ENCODE peak calls at places on chromosomes 12 and 14, in five cellular contexts. X is substantia nigra; J is mammary epithelial cell; H is effector memory CD4-positive, alpha-beta T cell; U is upper lobe of right lung. C is an unnamed sample.

GRCh38 chr12:10160659-10161386 is 11.1 kb downstream of the OLR1 start:
- DNase-seq in X (no peak), J (no peak), H (no peak), U (no peak), C (no peak)

GRCh38 chr14:95527392-95528002 is 7.4 kb upstream of the GLRX5 start:
- DNase-seq in X (no peak), J (no peak), H (no peak), U (no peak), C (no peak)

GRCh38 chr12:28253175-28253641 is 63.0 kb downstream of the CCDC91 start:
- DNase-seq in X (no peak), J (peak), H (peak), U (no peak), C (no peak)

GRCh38 chr14:71720978-71721624 is 211.1 kb upstream of the RGS6 start:
- DNase-seq in X (no peak), J (peak), H (no peak), U (no peak), C (no peak)

GRCh38 chr12:70686299-70686698 is 49.1 kb upstream of the PTPRB start:
- DNase-seq in X (no peak), J (no peak), H (no peak), U (no peak), C (no peak)

GRCh38 chr14:43525647-43526046 is 981.4 kb downstream of the FSCB start:
- DNase-seq in X (no peak), J (no peak), H (no peak), U (no peak), C (no peak)

GRCh38 chr12:2751230-2751629 is 43.5 kb upstream of the FKBP4 start:
- DNase-seq in X (no peak), J (no peak), H (no peak), U (no peak), C (no peak)

GRCh38 chr14:66752109-66752508 is 244.2 kb downstream of the GPHN start:
- DNase-seq in X (no peak), J (no peak), H (no peak), U (no peak), C (no peak)

GRCh38 chr14:72164420-72165150 is 232.4 kb downstream of the RGS6 start:
- DNase-seq in X (no peak), J (no peak), H (no peak), U (no peak), C (no peak)

GRCh38 chr14:68807148-68807600 is 14.3 kb upstream of the ZFP36L1 start:
- DNase-seq in X (no peak), J (no peak), H (no peak), U (peak), C (peak)

GRCh38 chr14:61562321-61563161 is 132.8 kb upstream of the HIF1A start:
- DNase-seq in X (no peak), J (peak), H (no peak), U (no peak), C (no peak)

GRCh38 chr12:85279449-85280137 is 427 bp upstream of the ALX1 start:
- DNase-seq in X (no peak), J (no peak), H (no peak), U (no peak), C (no peak)

GRCh38 chr12:116302200-116303075 is 24.9 kb upstream of the MED13L start:
- DNase-seq in X (no peak), J (no peak), H (no peak), U (no peak), C (no peak)

GRCh38 chr14:68016243-68016914 is 196.8 kb downstream of the RAD51B start:
- DNase-seq in X (no peak), J (no peak), H (no peak), U (no peak), C (no peak)

GRCh38 chr14:35963209-35963608 is 137.1 kb downstream of the BRMS1L start:
- DNase-seq in X (no peak), J (no peak), H (no peak), U (no peak), C (no peak)

GRCh38 chr12:103928736-103929050 is 1.5 kb upstream of the HSP90B1 start:
- DNase-seq in X (no peak), J (no peak), H (peak), U (no peak), C (peak)

GRCh38 chr12:109741970-109742372 is 28.3 kb downstream of the FAM222A start:
- DNase-seq in X (no peak), J (no peak), H (no peak), U (peak), C (no peak)

GRCh38 chr14:63209160-63209559 is 4.9 kb downstream of the RHOJ start:
- DNase-seq in X (no peak), J (peak), H (no peak), U (no peak), C (no peak)

GRCh38 chr12:122939151-122939550 is 27.1 kb downstream of the ABCB9 start:
- DNase-seq in X (no peak), J (no peak), H (no peak), U (no peak), C (no peak)

GRCh38 chr12:119674560-119674959 is 6.6 kb downstream of the PRKAB1 start:
- DNase-seq in X (no peak), J (no peak), H (no peak), U (no peak), C (no peak)
- H3K27ac ChIP-seq in X (peak), J (no peak), H (no peak), U (peak), C (peak)

GRCh38 chr12:55720894-55721444 is 776 bp downstream of the RDH5 start:
- DNase-seq in X (peak), J (peak), H (no peak), U (peak), C (peak)
- H3K27ac ChIP-seq in X (peak), J (no peak), H (no peak), U (no peak), C (peak)

DNA sequence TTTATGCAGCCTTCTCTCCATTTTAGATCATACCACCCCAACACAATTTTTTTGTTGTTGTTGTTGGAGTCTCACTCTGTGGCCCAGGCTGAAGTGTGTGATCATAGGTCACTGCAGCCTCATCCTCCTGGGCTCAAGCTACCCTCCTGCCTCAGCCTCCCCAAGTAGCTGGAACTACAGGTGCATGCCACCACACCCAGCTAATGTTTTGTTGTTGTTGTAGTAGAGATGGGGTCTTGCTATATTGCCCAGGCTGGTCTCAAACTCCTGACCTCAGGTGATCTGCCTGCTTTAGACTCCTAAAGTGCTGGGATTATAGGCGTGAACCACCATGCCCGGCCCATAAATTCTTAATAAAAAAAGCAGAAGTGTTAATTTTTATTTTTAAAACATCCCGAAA is 111.6 kb downstream of the PLXNC1 start:
- DNase-seq in X (no peak), J (no peak), H (no peak), U (no peak), C (no peak)
- H3K27ac ChIP-seq in X (no peak), J (no peak), H (no peak), U (no peak), C (no peak)

GRCh38 chr14:65006251-65006721 is 19.6 kb downstream of the FNTB start:
- DNase-seq in X (no peak), J (no peak), H (no peak), U (no peak), C (no peak)
- H3K27ac ChIP-seq in X (no peak), J (no peak), H (no peak), U (no peak), C (no peak)

GRCh38 chr14:81323094-81323493 is 77.0 kb downstream of the STON2 start:
- DNase-seq in X (no peak), J (no peak), H (no peak), U (no peak), C (no peak)
- H3K27ac ChIP-seq in X (no peak), J (peak), H (no peak), U (no peak), C (no peak)

GRCh38 chr14:102971314-102971713 is 48.9 kb downstream of the AMN start:
- DNase-seq in X (no peak), J (no peak), H (no peak), U (no peak), C (peak)

GRCh38 chr14:102975662-102976061 is 53.2 kb downstream of the AMN start:
- DNase-seq in X (no peak), J (no peak), H (no peak), U (no peak), C (no peak)

GRCh38 chr14:102971836-102972606 is 49.6 kb downstream of the AMN start:
- DNase-seq in X (no peak), J (no peak), H (no peak), U (no peak), C (peak)

GRCh38 chr14:102977475-102977874 is 55.0 kb downstream of the AMN start:
- DNase-seq in X (no peak), J (no peak), H (no peak), U (no peak), C (no peak)

GRCh38 chr14:102973706-102974280 is 51.3 kb downstream of the AMN start:
- DNase-seq in X (no peak), J (no peak), H (no peak), U (no peak), C (peak)
- H3K27ac ChIP-seq in X (no peak), J (no peak), H (no peak), U (no peak), C (no peak)

DNA sequence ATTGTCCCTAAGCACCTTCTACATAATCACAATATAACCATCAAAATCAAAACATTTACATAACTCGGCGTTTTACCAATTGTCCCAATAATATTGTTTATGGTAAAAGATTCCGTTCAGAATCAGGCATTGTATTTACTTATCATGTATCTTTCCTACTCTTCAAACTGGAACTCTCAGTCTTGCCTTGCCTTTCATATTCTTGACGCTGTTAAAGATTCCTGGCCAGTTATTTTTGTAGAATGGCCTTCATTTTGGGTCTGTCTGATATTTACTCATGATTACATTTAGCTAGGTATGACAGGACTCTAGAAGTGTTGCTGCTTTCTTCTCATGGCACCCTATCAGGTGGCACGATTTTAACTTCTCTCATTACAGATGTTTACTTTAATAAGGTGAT is 850 bp upstream of the HEATR5A start:
- DNase-seq in X (no peak), J (no peak), H (no peak), U (no peak), C (no peak)
- H3K27ac ChIP-seq in X (no peak), J (no peak), H (no peak), U (peak), C (peak)

DNA sequence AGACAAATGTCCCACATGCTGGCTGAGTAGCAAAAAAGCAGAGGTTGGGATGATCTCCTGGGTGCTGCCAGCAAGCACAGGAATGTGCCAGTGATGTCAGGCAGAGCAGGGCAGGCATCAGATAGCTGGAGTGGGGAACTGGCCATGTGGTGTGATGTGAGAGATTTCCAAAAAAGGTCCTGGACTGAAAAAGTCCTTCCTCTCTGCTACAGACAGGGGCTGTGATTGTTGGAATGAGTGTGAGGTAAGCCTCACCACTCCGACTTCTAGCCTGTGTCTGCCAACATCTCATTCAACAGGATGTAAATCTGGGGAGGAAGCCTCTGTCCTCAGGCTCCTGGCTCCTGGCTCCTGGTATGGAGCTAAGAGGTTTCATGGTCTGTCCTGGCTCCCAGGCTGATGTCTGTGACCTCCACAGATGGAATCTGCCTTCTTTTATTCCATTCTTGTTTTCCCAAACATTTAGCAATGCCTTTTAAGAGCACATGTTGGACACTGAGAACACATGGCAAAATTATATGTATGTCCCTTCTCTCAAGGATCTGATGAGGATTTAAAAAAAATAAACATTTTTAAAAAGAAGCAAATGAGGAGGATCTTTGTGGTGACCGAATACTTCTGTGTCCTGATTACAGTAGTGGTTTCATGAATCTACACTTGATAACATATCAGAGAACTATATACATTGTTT is 50.1 kb upstream of the STK38L start:
- DNase-seq in X (no peak), J (peak), H (no peak), U (no peak), C (no peak)
- H3K27ac ChIP-seq in X (no peak), J (no peak), H (no peak), U (no peak), C (no peak)

GRCh38 chr12:128797119-128798118 is 26.3 kb downstream of the SLC15A4 start:
- DNase-seq in X (no peak), J (no peak), H (no peak), U (peak), C (no peak)

GRCh38 chr12:128798543-128799341 is 25.0 kb downstream of the SLC15A4 start:
- DNase-seq in X (no peak), J (no peak), H (no peak), U (peak), C (no peak)

GRCh38 chr12:128795530-128796361 is 28.0 kb downstream of the SLC15A4 start:
- DNase-seq in X (no peak), J (no peak), H (no peak), U (peak), C (peak)

GRCh38 chr12:128794661-128795529 is 28.9 kb downstream of the SLC15A4 start:
- DNase-seq in X (no peak), J (no peak), H (no peak), U (no peak), C (no peak)

DNA sequence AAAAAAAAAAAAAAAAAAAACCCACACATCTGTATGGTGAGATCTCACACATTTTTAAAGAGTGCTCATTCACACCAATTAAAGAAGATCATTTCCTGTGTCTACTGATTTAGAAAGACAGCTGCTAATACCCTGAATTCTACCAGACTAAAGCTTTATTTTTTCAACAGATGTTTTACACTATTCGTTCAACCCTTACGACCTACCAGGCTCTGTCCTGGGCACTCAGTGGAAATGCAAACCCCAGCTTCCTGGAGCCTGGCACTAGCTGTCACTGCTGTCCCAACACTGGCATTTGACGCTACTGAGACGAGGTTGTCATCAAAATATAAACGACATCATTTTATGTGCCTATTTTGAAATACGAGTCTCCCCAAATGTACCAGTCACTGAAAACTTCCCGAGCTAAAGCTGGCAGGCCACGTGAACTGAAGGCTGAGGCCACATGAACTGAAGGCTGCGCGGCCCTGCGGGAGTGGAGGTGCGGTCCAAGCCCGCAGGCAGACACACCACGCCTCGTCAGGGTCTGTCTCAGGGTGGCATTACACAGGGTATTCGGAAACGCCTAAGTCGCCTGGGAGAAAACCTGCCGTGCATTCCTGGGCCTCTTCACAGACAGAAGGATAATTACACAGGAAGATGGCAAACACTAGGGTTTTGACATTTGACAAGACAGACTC is 27.2 kb downstream of the SLC15A4 start:
- DNase-seq in X (no peak), J (no peak), H (no peak), U (peak), C (no peak)
- H3K27ac ChIP-seq in X (peak), J (no peak), H (no peak), U (no peak), C (peak)

C was measured in upper lobe of left lung.